ENCODE peak calls at places on chromosomes 2 and 18, in seven cellular contexts. One of them, this sample, is unnamed.

GRCh38 chr2:16312771-16313170 is 352.9 kb downstream of the CYRIA start:
- DNase-seq in CD8-positive, alpha-beta T cell: no peak
- DNase-seq in NCI-H1105: no peak
- DNase-seq in activated naive CD8-positive, alpha-beta T cell treated with anti-CD3 and anti-CD28 coated beads for 36 hours: no peak
- DNase-seq in activated naive CD4-positive, alpha-beta T cell treated with anti-CD3 and anti-CD28 coated beads, Interleukin-2, amount 10 ng/mL, durations not matched to agents 7 days and 5 days: no peak
- DNase-seq in foreskin fibroblast: no peak
- DNase-seq in NCI-H1930: no peak
- DNase-seq in this sample: no peak

GRCh38 chr18:79335833-79336360 is 59.8 kb upstream of the NFATC1 start:
- DNase-seq in CD8-positive, alpha-beta T cell: no peak
- DNase-seq in activated naive CD8-positive, alpha-beta T cell treated with anti-CD3 and anti-CD28 coated beads for 36 hours: no peak
- DNase-seq in activated naive CD4-positive, alpha-beta T cell treated with anti-CD3 and anti-CD28 coated beads, Interleukin-2, amount 10 ng/mL, durations not matched to agents 7 days and 5 days: no peak
- DNase-seq in foreskin fibroblast: no peak
- DNase-seq in NCI-H1105: no peak
- DNase-seq in NCI-H1930: no peak
- DNase-seq in this sample: no peak

GRCh38 chr2:53467467-53467866 is 300.1 kb upstream of the CHAC2 start:
- DNase-seq in CD8-positive, alpha-beta T cell: no peak
- DNase-seq in activated naive CD4-positive, alpha-beta T cell treated with anti-CD3 and anti-CD28 coated beads, Interleukin-2, amount 10 ng/mL, durations not matched to agents 7 days and 5 days: no peak
- DNase-seq in NCI-H1930: no peak
- DNase-seq in activated naive CD8-positive, alpha-beta T cell treated with anti-CD3 and anti-CD28 coated beads for 36 hours: no peak
- DNase-seq in foreskin fibroblast: no peak
- DNase-seq in NCI-H1105: no peak
- DNase-seq in this sample: no peak

GRCh38 chr2:195782156-195782555 is 125.1 kb downstream of the SLC39A10 start:
- DNase-seq in activated naive CD4-positive, alpha-beta T cell treated with anti-CD3 and anti-CD28 coated beads, Interleukin-2, amount 10 ng/mL, durations not matched to agents 7 days and 5 days: no peak
- DNase-seq in NCI-H1105: no peak
- DNase-seq in CD8-positive, alpha-beta T cell: no peak
- DNase-seq in NCI-H1930: no peak
- DNase-seq in foreskin fibroblast: peak
- DNase-seq in activated naive CD8-positive, alpha-beta T cell treated with anti-CD3 and anti-CD28 coated beads for 36 hours: no peak
- DNase-seq in this sample: no peak

GRCh38 chr2:104286806-104287205 is 567.1 kb upstream of the POU3F3 start:
- DNase-seq in activated naive CD4-positive, alpha-beta T cell treated with anti-CD3 and anti-CD28 coated beads, Interleukin-2, amount 10 ng/mL, durations not matched to agents 7 days and 5 days: no peak
- DNase-seq in NCI-H1930: no peak
- DNase-seq in CD8-positive, alpha-beta T cell: no peak
- DNase-seq in activated naive CD8-positive, alpha-beta T cell treated with anti-CD3 and anti-CD28 coated beads for 36 hours: no peak
- DNase-seq in NCI-H1105: no peak
- DNase-seq in foreskin fibroblast: no peak
- DNase-seq in this sample: no peak

GRCh38 chr2:241179894-241180293 is 8.6 kb upstream of the ANO7 start:
- DNase-seq in NCI-H1930: no peak
- DNase-seq in activated naive CD8-positive, alpha-beta T cell treated with anti-CD3 and anti-CD28 coated beads for 36 hours: no peak
- DNase-seq in NCI-H1105: no peak
- DNase-seq in CD8-positive, alpha-beta T cell: no peak
- DNase-seq in foreskin fibroblast: peak
- DNase-seq in activated naive CD4-positive, alpha-beta T cell treated with anti-CD3 and anti-CD28 coated beads, Interleukin-2, amount 10 ng/mL, durations not matched to agents 7 days and 5 days: no peak
- DNase-seq in this sample: no peak

GRCh38 chr18:56873441-56874140 is 222.4 kb downstream of the WDR7 start:
- DNase-seq in NCI-H1930: no peak
- DNase-seq in NCI-H1105: no peak
- DNase-seq in activated naive CD4-positive, alpha-beta T cell treated with anti-CD3 and anti-CD28 coated beads, Interleukin-2, amount 10 ng/mL, durations not matched to agents 7 days and 5 days: peak
- DNase-seq in CD8-positive, alpha-beta T cell: peak
- DNase-seq in foreskin fibroblast: no peak
- DNase-seq in activated naive CD8-positive, alpha-beta T cell treated with anti-CD3 and anti-CD28 coated beads for 36 hours: no peak
- DNase-seq in this sample: peak

GRCh38 chr2:36562245-36562644 is 35.7 kb downstream of the FEZ2 start:
- DNase-seq in NCI-H1930: no peak
- DNase-seq in CD8-positive, alpha-beta T cell: no peak
- DNase-seq in activated naive CD8-positive, alpha-beta T cell treated with anti-CD3 and anti-CD28 coated beads for 36 hours: no peak
- DNase-seq in NCI-H1105: no peak
- DNase-seq in foreskin fibroblast: peak
- DNase-seq in activated naive CD4-positive, alpha-beta T cell treated with anti-CD3 and anti-CD28 coated beads, Interleukin-2, amount 10 ng/mL, durations not matched to agents 7 days and 5 days: no peak
- DNase-seq in this sample: no peak

GRCh38 chr18:80197490-80197889 is 49.8 kb downstream of the PARD6G start:
- DNase-seq in NCI-H1930: no peak
- DNase-seq in foreskin fibroblast: no peak
- DNase-seq in NCI-H1105: no peak
- DNase-seq in activated naive CD4-positive, alpha-beta T cell treated with anti-CD3 and anti-CD28 coated beads, Interleukin-2, amount 10 ng/mL, durations not matched to agents 7 days and 5 days: no peak
- DNase-seq in activated naive CD8-positive, alpha-beta T cell treated with anti-CD3 and anti-CD28 coated beads for 36 hours: no peak
- DNase-seq in CD8-positive, alpha-beta T cell: no peak
- DNase-seq in this sample: no peak

GRCh38 chr2:30990176-30990575 is 148.1 kb downstream of the GALNT14 start:
- DNase-seq in activated naive CD4-positive, alpha-beta T cell treated with anti-CD3 and anti-CD28 coated beads, Interleukin-2, amount 10 ng/mL, durations not matched to agents 7 days and 5 days: no peak
- DNase-seq in NCI-H1930: no peak
- DNase-seq in activated naive CD8-positive, alpha-beta T cell treated with anti-CD3 and anti-CD28 coated beads for 36 hours: no peak
- DNase-seq in foreskin fibroblast: no peak
- DNase-seq in NCI-H1105: no peak
- DNase-seq in CD8-positive, alpha-beta T cell: no peak
- DNase-seq in this sample: no peak

GRCh38 chr2:237291138-237291792 is 122.7 kb downstream of the COL6A3 start:
- DNase-seq in foreskin fibroblast: peak
- DNase-seq in NCI-H1930: peak
- DNase-seq in CD8-positive, alpha-beta T cell: no peak
- DNase-seq in NCI-H1105: peak
- DNase-seq in activated naive CD8-positive, alpha-beta T cell treated with anti-CD3 and anti-CD28 coated beads for 36 hours: peak
- DNase-seq in activated naive CD4-positive, alpha-beta T cell treated with anti-CD3 and anti-CD28 coated beads, Interleukin-2, amount 10 ng/mL, durations not matched to agents 7 days and 5 days: no peak
- DNase-seq in this sample: peak

GRCh38 chr18:51250006-51250405 is 52.5 kb upstream of the MEX3C start:
- DNase-seq in activated naive CD4-positive, alpha-beta T cell treated with anti-CD3 and anti-CD28 coated beads, Interleukin-2, amount 10 ng/mL, durations not matched to agents 7 days and 5 days: no peak
- DNase-seq in CD8-positive, alpha-beta T cell: no peak
- DNase-seq in NCI-H1930: no peak
- DNase-seq in NCI-H1105: no peak
- DNase-seq in foreskin fibroblast: no peak
- DNase-seq in activated naive CD8-positive, alpha-beta T cell treated with anti-CD3 and anti-CD28 coated beads for 36 hours: no peak
- DNase-seq in this sample: no peak

GRCh38 chr2:165016772-165017411 is 61.6 kb upstream of the SLC38A11 start:
- DNase-seq in foreskin fibroblast: peak
- DNase-seq in NCI-H1930: no peak
- DNase-seq in activated naive CD8-positive, alpha-beta T cell treated with anti-CD3 and anti-CD28 coated beads for 36 hours: no peak
- DNase-seq in NCI-H1105: peak
- DNase-seq in activated naive CD4-positive, alpha-beta T cell treated with anti-CD3 and anti-CD28 coated beads, Interleukin-2, amount 10 ng/mL, durations not matched to agents 7 days and 5 days: no peak
- DNase-seq in CD8-positive, alpha-beta T cell: peak
- DNase-seq in this sample: peak

GRCh38 chr2:64730551-64731305 is 77.0 kb upstream of the SERTAD2 start:
- DNase-seq in activated naive CD4-positive, alpha-beta T cell treated with anti-CD3 and anti-CD28 coated beads, Interleukin-2, amount 10 ng/mL, durations not matched to agents 7 days and 5 days: peak
- DNase-seq in foreskin fibroblast: peak
- DNase-seq in NCI-H1105: peak
- DNase-seq in activated naive CD8-positive, alpha-beta T cell treated with anti-CD3 and anti-CD28 coated beads for 36 hours: peak
- DNase-seq in CD8-positive, alpha-beta T cell: peak
- DNase-seq in NCI-H1930: no peak
- DNase-seq in this sample: peak

GRCh38 chr2:152546230-152546837 is 170.9 kb downstream of the PRPF40A start:
- DNase-seq in NCI-H1105: no peak
- DNase-seq in foreskin fibroblast: no peak
- DNase-seq in activated naive CD4-positive, alpha-beta T cell treated with anti-CD3 and anti-CD28 coated beads, Interleukin-2, amount 10 ng/mL, durations not matched to agents 7 days and 5 days: no peak
- DNase-seq in CD8-positive, alpha-beta T cell: no peak
- DNase-seq in activated naive CD8-positive, alpha-beta T cell treated with anti-CD3 and anti-CD28 coated beads for 36 hours: no peak
- DNase-seq in NCI-H1930: no peak
- DNase-seq in this sample: no peak

GRCh38 chr2:202944403-202944802 is 32.3 kb downstream of the CARF start:
- DNase-seq in NCI-H1930: no peak
- DNase-seq in activated naive CD4-positive, alpha-beta T cell treated with anti-CD3 and anti-CD28 coated beads, Interleukin-2, amount 10 ng/mL, durations not matched to agents 7 days and 5 days: no peak
- DNase-seq in CD8-positive, alpha-beta T cell: no peak
- DNase-seq in NCI-H1105: no peak
- DNase-seq in activated naive CD8-positive, alpha-beta T cell treated with anti-CD3 and anti-CD28 coated beads for 36 hours: no peak
- DNase-seq in foreskin fibroblast: peak
- DNase-seq in this sample: no peak

GRCh38 chr2:25618676-25619075 is 54.7 kb downstream of the DTNB start:
- DNase-seq in NCI-H1930: peak
- DNase-seq in activated naive CD4-positive, alpha-beta T cell treated with anti-CD3 and anti-CD28 coated beads, Interleukin-2, amount 10 ng/mL, durations not matched to agents 7 days and 5 days: no peak
- DNase-seq in foreskin fibroblast: peak
- DNase-seq in NCI-H1105: peak
- DNase-seq in activated naive CD8-positive, alpha-beta T cell treated with anti-CD3 and anti-CD28 coated beads for 36 hours: no peak
- DNase-seq in CD8-positive, alpha-beta T cell: no peak
- DNase-seq in this sample: peak

GRCh38 chr2:161418275-161418714 is 2.2 kb downstream of the TBR1 start:
- DNase-seq in NCI-H1105: no peak
- DNase-seq in CD8-positive, alpha-beta T cell: no peak
- DNase-seq in activated naive CD8-positive, alpha-beta T cell treated with anti-CD3 and anti-CD28 coated beads for 36 hours: no peak
- DNase-seq in foreskin fibroblast: no peak
- DNase-seq in activated naive CD4-positive, alpha-beta T cell treated with anti-CD3 and anti-CD28 coated beads, Interleukin-2, amount 10 ng/mL, durations not matched to agents 7 days and 5 days: no peak
- DNase-seq in NCI-H1930: no peak
- DNase-seq in this sample: no peak

GRCh38 chr2:46914578-46915230 is 902 bp downstream of the MCFD2 start:
- DNase-seq in NCI-H1930: no peak
- DNase-seq in CD8-positive, alpha-beta T cell: no peak
- DNase-seq in foreskin fibroblast: no peak
- DNase-seq in activated naive CD8-positive, alpha-beta T cell treated with anti-CD3 and anti-CD28 coated beads for 36 hours: no peak
- DNase-seq in activated naive CD4-positive, alpha-beta T cell treated with anti-CD3 and anti-CD28 coated beads, Interleukin-2, amount 10 ng/mL, durations not matched to agents 7 days and 5 days: no peak
- DNase-seq in NCI-H1105: no peak
- DNase-seq in this sample: no peak

GRCh38 chr2:129176375-129176774 is 803.1 kb upstream of the RAB6C start:
- DNase-seq in foreskin fibroblast: no peak
- DNase-seq in activated naive CD8-positive, alpha-beta T cell treated with anti-CD3 and anti-CD28 coated beads for 36 hours: no peak
- DNase-seq in activated naive CD4-positive, alpha-beta T cell treated with anti-CD3 and anti-CD28 coated beads, Interleukin-2, amount 10 ng/mL, durations not matched to agents 7 days and 5 days: no peak
- DNase-seq in CD8-positive, alpha-beta T cell: no peak
- DNase-seq in NCI-H1105: no peak
- DNase-seq in NCI-H1930: no peak
- DNase-seq in this sample: no peak

GRCh38 chr2:110729106-110729505 is 3.3 kb upstream of the ACOXL start:
- DNase-seq in foreskin fibroblast: no peak
- DNase-seq in CD8-positive, alpha-beta T cell: no peak
- DNase-seq in activated naive CD4-positive, alpha-beta T cell treated with anti-CD3 and anti-CD28 coated beads, Interleukin-2, amount 10 ng/mL, durations not matched to agents 7 days and 5 days: no peak
- DNase-seq in activated naive CD8-positive, alpha-beta T cell treated with anti-CD3 and anti-CD28 coated beads for 36 hours: no peak
- DNase-seq in NCI-H1105: no peak
- DNase-seq in NCI-H1930: no peak
- DNase-seq in this sample: no peak

This sample was measured in COR-L47.